ENCODE peak calls at places on chromosomes 1 and 21, in ten cellular contexts. A, Z, K, X, H, S, J, W, T and N are unnamed samples.

GRCh38 chr1:116868386-116868785 is 41.3 kb upstream of the PTGFRN start:
- DNase-seq in A (no peak), Z (no peak), K (no peak), X (no peak), H (no peak), S (no peak), J (no peak), W (no peak), T (no peak), N (no peak)

GRCh38 chr1:32138965-32139364 is 31.1 kb downstream of the KPNA6 start:
- DNase-seq in A (peak), Z (no peak), K (no peak), X (no peak), H (no peak), S (no peak), J (no peak), W (peak), T (no peak), N (peak)

GRCh38 chr1:15997637-15998280 is 6.3 kb upstream of the SRARP start:
- DNase-seq in A (no peak), Z (no peak), K (no peak), X (no peak), H (no peak), S (no peak), J (no peak), W (no peak), T (no peak), N (no peak)

GRCh38 chr1:26771643-26772321 is 16.0 kb upstream of the PIGV start:
- DNase-seq in A (peak), Z (no peak), K (no peak), X (peak), H (no peak), S (no peak), J (peak), W (peak), T (no peak), N (peak)

GRCh38 chr1:47906466-47907191 is 90.6 kb downstream of the TRABD2B start:
- DNase-seq in A (no peak), Z (no peak), K (no peak), X (no peak), H (no peak), S (no peak), J (no peak), W (peak), T (no peak), N (no peak)

GRCh38 chr1:150486966-150487762 is at the start of gene TARS2:
- DNase-seq in A (peak), Z (peak), K (peak), X (peak), H (peak), S (peak), J (peak), W (peak), T (peak), N (peak)

GRCh38 chr21:45725844-45726200 is 82.3 kb downstream of the PCBP3 start:
- DNase-seq in A (no peak), Z (no peak), K (no peak), X (no peak), H (no peak), S (no peak), J (no peak), W (no peak), T (no peak), N (no peak)

GRCh38 chr1:222623458-222623857 is 5.6 kb downstream of the MIA3 start:
- DNase-seq in A (no peak), Z (no peak), K (no peak), X (no peak), H (no peak), S (no peak), J (no peak), W (no peak), T (no peak), N (no peak)

GRCh38 chr1:32339363-32339978 is 3.4 kb upstream of the MARCKSL1 start:
- DNase-seq in A (peak), Z (no peak), K (no peak), X (no peak), H (no peak), S (no peak), J (no peak), W (no peak), T (no peak), N (no peak)

GRCh38 chr21:22056904-22057303 is 1058.7 kb downstream of the NCAM2 start:
- DNase-seq in A (no peak), Z (no peak), K (no peak), X (no peak), H (no peak), S (no peak), J (no peak), W (no peak), T (no peak), N (no peak)

GRCh38 chr1:205258313-205259176 is 30.8 kb downstream of the TMCC2 start:
- DNase-seq in A (peak), Z (no peak), K (no peak), X (no peak), H (no peak), S (no peak), J (no peak), W (no peak), T (no peak), N (no peak)

GRCh38 chr1:171984850-171985485 is 143.7 kb downstream of the DNM3 start:
- DNase-seq in A (peak), Z (no peak), K (peak), X (no peak), H (no peak), S (no peak), J (no peak), W (peak), T (peak), N (no peak)

GRCh38 chr1:244963231-244963826 is 99.0 kb upstream of the HNRNPU start:
- DNase-seq in A (peak), Z (no peak), K (no peak), X (no peak), H (no peak), S (no peak), J (no peak), W (no peak), T (no peak), N (no peak)

GRCh38 chr1:21857840-21858670 is 46.0 kb downstream of the LDLRAD2 start:
- DNase-seq in A (no peak), Z (no peak), K (no peak), X (no peak), H (no peak), S (no peak), J (no peak), W (no peak), T (no peak), N (no peak)

GRCh38 chr21:26769613-26770188 is 75.5 kb downstream of the ADAMTS1 start:
- DNase-seq in A (peak), Z (no peak), K (peak), X (no peak), H (no peak), S (no peak), J (no peak), W (peak), T (peak), N (no peak)

GRCh38 chr1:48089356-48089891 is 92.2 kb upstream of the TRABD2B start:
- DNase-seq in A (no peak), Z (no peak), K (no peak), X (no peak), H (no peak), S (no peak), J (no peak), W (no peak), T (no peak), N (no peak)

GRCh38 chr1:152185544-152186391 is 26.7 kb upstream of the RPTN start:
- DNase-seq in A (peak), Z (no peak), K (peak), X (peak), H (no peak), S (no peak), J (no peak), W (peak), T (peak), N (peak)

GRCh38 chr1:26021647-26022403 is at the start of gene EXTL1:
- DNase-seq in A (peak), Z (no peak), K (peak), X (no peak), H (no peak), S (peak), J (no peak), W (no peak), T (peak), N (no peak)

GRCh38 chr1:20439282-20439681 is 46.7 kb downstream of the CAMK2N1 start:
- DNase-seq in A (peak), Z (no peak), K (peak), X (peak), H (no peak), S (no peak), J (no peak), W (peak), T (peak), N (no peak)

GRCh38 chr1:116110507-116111195 is 548 bp upstream of the MAB21L3 start:
- DNase-seq in A (no peak), Z (no peak), K (no peak), X (no peak), H (no peak), S (no peak), J (no peak), W (no peak), T (no peak), N (no peak)

GRCh38 chr1:153774780-153775431 is at the start of gene SLC27A3:
- DNase-seq in A (no peak), Z (peak), K (peak), X (no peak), H (no peak), S (peak), J (no peak), W (peak), T (peak), N (no peak)

GRCh38 chr1:9586147-9586766 is 2.5 kb upstream of the TMEM201 start:
- DNase-seq in A (no peak), Z (no peak), K (no peak), X (no peak), H (no peak), S (no peak), J (no peak), W (no peak), T (no peak), N (no peak)

GRCh38 chr1:22428672-22429071 is 23.0 kb upstream of the ZBTB40 start:
- DNase-seq in A (peak), Z (no peak), K (peak), X (no peak), H (no peak), S (no peak), J (peak), W (peak), T (peak), N (no peak)

GRCh38 chr1:46539968-46540367 is 11.5 kb downstream of the KNCN start:
- DNase-seq in A (peak), Z (no peak), K (no peak), X (no peak), H (no peak), S (no peak), J (no peak), W (no peak), T (no peak), N (no peak)

GRCh38 chr1:119652587-119652986 is 4.5 kb upstream of the ZNF697 start:
- DNase-seq in A (no peak), Z (no peak), K (no peak), X (no peak), H (no peak), S (no peak), J (no peak), W (no peak), T (no peak), N (no peak)

GRCh38 chr1:30765610-30766434 is 8.2 kb upstream of the LAPTM5 start:
- DNase-seq in A (no peak), Z (no peak), K (no peak), X (no peak), H (no peak), S (no peak), J (no peak), W (no peak), T (no peak), N (no peak)

GRCh38 chr1:2962541-2962940 is 58.7 kb upstream of the ACTRT2 start:
- DNase-seq in A (no peak), Z (peak), K (no peak), X (no peak), H (peak), S (no peak), J (no peak), W (no peak), T (no peak), N (no peak)

GRCh38 chr1:2961661-2962060 is 59.6 kb upstream of the ACTRT2 start:
- DNase-seq in A (no peak), Z (peak), K (no peak), X (no peak), H (no peak), S (no peak), J (no peak), W (no peak), T (no peak), N (no peak)

GRCh38 chr1:2961081-2961480 is 60.2 kb upstream of the ACTRT2 start:
- DNase-seq in A (no peak), Z (peak), K (no peak), X (no peak), H (peak), S (no peak), J (no peak), W (no peak), T (no peak), N (no peak)

GRCh38 chr1:2962946-2963345 is 58.3 kb upstream of the ACTRT2 start:
- DNase-seq in A (no peak), Z (peak), K (no peak), X (no peak), H (peak), S (no peak), J (no peak), W (no peak), T (no peak), N (no peak)

GRCh38 chr1:2962061-2962460 is 59.2 kb upstream of the ACTRT2 start:
- DNase-seq in A (no peak), Z (peak), K (no peak), X (no peak), H (no peak), S (no peak), J (no peak), W (no peak), T (no peak), N (no peak)
- H3K4me3 ChIP-seq in A (no peak), Z (no peak), K (no peak), X (no peak), H (no peak), S (no peak), J (no peak), W (no peak), T (no peak), N (no peak)

GRCh38 chr1:29341936-29342335 is 105.6 kb downstream of the PTPRU start:
- DNase-seq in A (no peak), Z (peak), K (no peak), X (no peak), H (no peak), S (no peak), J (no peak), W (no peak), T (peak), N (no peak)
- TF ChIP-seq CTCF in A (peak), Z (no peak), K (peak), X (peak), H (no peak), S (no peak), J (peak), W (peak), T (peak), N (no peak)

DNA sequence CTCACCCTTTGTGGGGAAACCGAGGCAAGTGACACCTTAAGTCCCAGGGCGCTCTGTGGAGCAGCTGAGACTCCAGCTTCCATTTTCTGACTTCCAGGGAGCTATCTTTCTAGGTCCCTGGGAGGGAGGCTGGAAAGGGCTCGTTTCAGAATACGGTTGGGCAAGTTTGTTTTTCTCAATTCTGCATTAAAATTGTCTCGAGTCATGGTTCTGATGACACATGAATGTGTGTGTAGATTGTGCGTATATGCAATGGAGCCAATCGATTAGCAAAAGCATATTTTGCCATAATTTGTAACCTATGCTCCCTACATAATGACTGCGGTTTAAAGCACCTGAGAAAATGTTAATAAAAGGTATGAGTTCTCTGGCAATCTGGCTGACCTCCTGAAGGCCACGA is 77.3 kb downstream of the SIK1 start:
- DNase-seq in A (no peak), Z (no peak), K (no peak), X (no peak), H (no peak), S (no peak), J (no peak), W (no peak), T (no peak), N (no peak)
- H3K4me3 ChIP-seq in A (no peak), Z (no peak), K (no peak), X (no peak), H (no peak), S (no peak), J (no peak), W (no peak), T (no peak), N (no peak)

GRCh38 chr1:51086496-51087271 is 15.3 kb upstream of the C1orf185 start:
- DNase-seq in A (no peak), Z (no peak), K (no peak), X (no peak), H (no peak), S (no peak), J (no peak), W (no peak), T (peak), N (no peak)
- TF ChIP-seq CTCF in A (no peak), Z (no peak), K (no peak), X (no peak), H (no peak), S (no peak), J (no peak), W (no peak), T (peak), N (no peak)

GRCh38 chr21:34668803-34669148 is at the start of gene CLIC6:
- DNase-seq in A (no peak), Z (peak), K (peak), X (no peak), H (peak), S (peak), J (peak), W (peak), T (peak), N (no peak)
- H3K4me3 ChIP-seq in A (peak), Z (peak), K (peak), X (peak), H (peak), S (peak), J (peak), W (peak), T (peak), N (peak)

GRCh38 chr1:207938016-207938415 is 27.1 kb upstream of the CD34 start:
- DNase-seq in A (peak), Z (no peak), K (no peak), X (no peak), H (no peak), S (no peak), J (no peak), W (peak), T (no peak), N (no peak)
- TF ChIP-seq CTCF in A (no peak), Z (no peak), K (no peak), X (no peak), H (no peak), S (no peak), J (no peak), W (no peak), T (no peak), N (no peak)

GRCh38 chr1:183689770-183690204 is 36.7 kb upstream of the APOBEC4 start:
- DNase-seq in A (no peak), Z (no peak), K (no peak), X (no peak), H (no peak), S (no peak), J (no peak), W (no peak), T (no peak), N (no peak)
- H3K4me3 ChIP-seq in A (no peak), Z (no peak), K (no peak), X (no peak), H (no peak), S (no peak), J (no peak), W (no peak), T (no peak), N (no peak)

GRCh38 chr1:94723899-94724298 is 96.3 kb upstream of the SLC44A3 start:
- DNase-seq in A (peak), Z (no peak), K (no peak), X (no peak), H (no peak), S (no peak), J (no peak), W (no peak), T (no peak), N (no peak)

GRCh38 chr1:94725566-94725965 is 94.6 kb upstream of the SLC44A3 start:
- DNase-seq in A (no peak), Z (no peak), K (no peak), X (no peak), H (no peak), S (no peak), J (no peak), W (no peak), T (no peak), N (no peak)

GRCh38 chr1:94720091-94720793 is 99.9 kb upstream of the SLC44A3 start:
- DNase-seq in A (no peak), Z (no peak), K (no peak), X (no peak), H (peak), S (no peak), J (no peak), W (no peak), T (no peak), N (no peak)

GRCh38 chr1:94716966-94717365 is 103.2 kb upstream of the SLC44A3 start:
- DNase-seq in A (no peak), Z (no peak), K (no peak), X (no peak), H (no peak), S (no peak), J (no peak), W (no peak), T (no peak), N (no peak)

DNA sequence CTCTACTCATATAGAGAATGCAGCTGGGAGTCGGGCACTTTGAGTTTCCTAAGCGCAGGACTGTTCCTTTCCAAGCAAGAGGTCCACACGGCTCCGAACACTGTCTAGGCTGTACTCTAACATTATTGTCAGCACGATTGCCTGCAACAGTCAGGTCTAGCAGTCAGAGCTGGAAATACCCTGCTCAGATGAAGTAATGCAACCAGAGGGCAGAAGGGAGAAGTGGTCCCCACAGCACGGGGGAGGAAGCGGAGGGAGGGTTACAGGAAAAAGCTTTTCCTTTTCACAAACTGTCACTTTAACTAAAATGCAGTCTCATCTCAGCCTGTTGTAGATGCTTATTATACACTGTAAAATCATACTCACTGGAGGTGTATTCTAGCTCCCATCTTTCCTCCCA is 98.9 kb upstream of the SLC44A3 start:
- DNase-seq in A (no peak), Z (no peak), K (no peak), X (no peak), H (no peak), S (no peak), J (no peak), W (no peak), T (no peak), N (no peak)
- TF ChIP-seq CTCF in A (no peak), Z (no peak), K (no peak), X (no peak), H (no peak), S (no peak), J (no peak), W (no peak), T (no peak), N (no peak)

GRCh38 chr21:33437140-33437539 is 33.9 kb downstream of the IFNGR2 start:
- DNase-seq in A (no peak), Z (no peak), K (no peak), X (no peak), H (no peak), S (no peak), J (no peak), W (no peak), T (no peak), N (no peak)

GRCh38 chr21:33433425-33434114 is 30.4 kb downstream of the IFNGR2 start:
- DNase-seq in A (no peak), Z (peak), K (no peak), X (no peak), H (no peak), S (no peak), J (no peak), W (no peak), T (no peak), N (no peak)

GRCh38 chr21:33433001-33433400 is 29.8 kb downstream of the IFNGR2 start:
- DNase-seq in A (no peak), Z (peak), K (no peak), X (no peak), H (no peak), S (no peak), J (no peak), W (no peak), T (no peak), N (no peak)

GRCh38 chr21:33432496-33432895 is 29.3 kb downstream of the IFNGR2 start:
- DNase-seq in A (no peak), Z (peak), K (no peak), X (no peak), H (no peak), S (no peak), J (no peak), W (no peak), T (no peak), N (no peak)

GRCh38 chr21:33434770-33435360 is 31.7 kb downstream of the IFNGR2 start:
- DNase-seq in A (peak), Z (no peak), K (no peak), X (peak), H (peak), S (no peak), J (peak), W (peak), T (no peak), N (peak)
- H3K4me3 ChIP-seq in A (no peak), Z (no peak), K (no peak), X (no peak), H (no peak), S (no peak), J (no peak), W (no peak), T (no peak), N (no peak)